ENCODE peak calls at places on chromosomes 11 and 22, in five cellular contexts. One of them, this sample, is unnamed.

GRCh38 chr11:57150454-57150917 is 31.3 kb upstream of the LRRC55 start:
- DNase-seq in GM12878: no peak
- DNase-seq in heart right ventricle: no peak
- DNase-seq in fibroblast of pulmonary artery: peak
- DNase-seq in heart left ventricle: no peak
- DNase-seq in this sample: no peak

GRCh38 chr11:12177739-12178338 is 67.4 kb downstream of the MICAL2 start:
- DNase-seq in GM12878: no peak
- DNase-seq in heart right ventricle: no peak
- DNase-seq in fibroblast of pulmonary artery: peak
- DNase-seq in heart left ventricle: no peak
- DNase-seq in this sample: no peak

GRCh38 chr11:69009441-69010211 is 3.4 kb downstream of the MRGPRF start:
- DNase-seq in GM12878: no peak
- DNase-seq in heart right ventricle: no peak
- DNase-seq in fibroblast of pulmonary artery: no peak
- DNase-seq in heart left ventricle: no peak
- DNase-seq in this sample: no peak

GRCh38 chr11:107705027-107705426 is 6.8 kb downstream of the SLN start:
- DNase-seq in GM12878: no peak
- DNase-seq in heart right ventricle: no peak
- DNase-seq in fibroblast of pulmonary artery: peak
- DNase-seq in heart left ventricle: no peak
- DNase-seq in this sample: no peak

GRCh38 chr22:30940655-30941362 is 27.8 kb downstream of the MORC2 start:
- DNase-seq in GM12878: no peak
- DNase-seq in heart right ventricle: no peak
- DNase-seq in fibroblast of pulmonary artery: no peak
- DNase-seq in heart left ventricle: no peak
- DNase-seq in this sample: no peak

GRCh38 chr11:104028476-104028875 is 8.0 kb upstream of the DDI1 start:
- DNase-seq in GM12878: no peak
- DNase-seq in heart right ventricle: no peak
- DNase-seq in fibroblast of pulmonary artery: peak
- DNase-seq in heart left ventricle: no peak
- DNase-seq in this sample: no peak

GRCh38 chr11:31912808-31913207 is 101.7 kb upstream of the PAX6 start:
- DNase-seq in GM12878: no peak
- DNase-seq in heart right ventricle: no peak
- DNase-seq in fibroblast of pulmonary artery: no peak
- DNase-seq in heart left ventricle: no peak
- DNase-seq in this sample: no peak

GRCh38 chr22:47269689-47270088 is 507.2 kb downstream of the TBC1D22A start:
- DNase-seq in GM12878: no peak
- DNase-seq in heart right ventricle: no peak
- DNase-seq in fibroblast of pulmonary artery: no peak
- DNase-seq in heart left ventricle: no peak
- DNase-seq in this sample: no peak

GRCh38 chr11:10351435-10351767 is 46.5 kb downstream of the ADM start:
- DNase-seq in GM12878: no peak
- DNase-seq in heart right ventricle: peak
- DNase-seq in fibroblast of pulmonary artery: no peak
- DNase-seq in heart left ventricle: no peak
- DNase-seq in this sample: no peak

GRCh38 chr11:13433437-13433836 is 29.6 kb downstream of the BTBD10 start:
- DNase-seq in GM12878: no peak
- DNase-seq in heart right ventricle: no peak
- DNase-seq in fibroblast of pulmonary artery: no peak
- DNase-seq in heart left ventricle: no peak
- DNase-seq in this sample: no peak

GRCh38 chr22:37068859-37069258 is 17.3 kb downstream of the KCTD17 start:
- DNase-seq in GM12878: no peak
- DNase-seq in heart right ventricle: no peak
- DNase-seq in fibroblast of pulmonary artery: no peak
- DNase-seq in heart left ventricle: no peak
- DNase-seq in this sample: no peak

GRCh38 chr11:13291794-13292193 is 14.2 kb downstream of the BMAL1 start:
- DNase-seq in GM12878: no peak
- DNase-seq in heart right ventricle: no peak
- DNase-seq in fibroblast of pulmonary artery: no peak
- DNase-seq in heart left ventricle: no peak
- DNase-seq in this sample: no peak

GRCh38 chr11:110028904-110029303 is 64.3 kb upstream of the ZC3H12C start:
- DNase-seq in GM12878: peak
- DNase-seq in heart right ventricle: no peak
- DNase-seq in fibroblast of pulmonary artery: no peak
- DNase-seq in heart left ventricle: no peak
- DNase-seq in this sample: no peak

GRCh38 chr11:113106507-113106906 is 145.3 kb downstream of the NCAM1 start:
- DNase-seq in GM12878: no peak
- DNase-seq in heart right ventricle: no peak
- DNase-seq in fibroblast of pulmonary artery: peak
- DNase-seq in heart left ventricle: no peak
- DNase-seq in this sample: no peak

GRCh38 chr11:130675456-130675855 is 227.0 kb downstream of the ADAMTS15 start:
- DNase-seq in GM12878: no peak
- DNase-seq in heart right ventricle: peak
- DNase-seq in fibroblast of pulmonary artery: peak
- DNase-seq in heart left ventricle: peak
- DNase-seq in this sample: no peak

GRCh38 chr11:86230921-86231320 is 13.6 kb upstream of the EED start:
- DNase-seq in GM12878: no peak
- DNase-seq in heart right ventricle: no peak
- DNase-seq in fibroblast of pulmonary artery: no peak
- DNase-seq in heart left ventricle: no peak
- DNase-seq in this sample: no peak

GRCh38 chr11:27497284-27497866 is 9.2 kb downstream of the LIN7C start:
- DNase-seq in GM12878: no peak
- DNase-seq in heart right ventricle: no peak
- DNase-seq in fibroblast of pulmonary artery: peak
- DNase-seq in heart left ventricle: no peak
- DNase-seq in this sample: peak

GRCh38 chr22:26374645-26375044 is 54.4 kb upstream of the ASPHD2 start:
- DNase-seq in GM12878: no peak
- DNase-seq in heart right ventricle: no peak
- DNase-seq in fibroblast of pulmonary artery: no peak
- DNase-seq in heart left ventricle: no peak
- DNase-seq in this sample: no peak

GRCh38 chr22:39473856-39474255 is 17.0 kb downstream of the MGAT3 start:
- DNase-seq in GM12878: no peak
- DNase-seq in heart right ventricle: no peak
- DNase-seq in fibroblast of pulmonary artery: no peak
- DNase-seq in heart left ventricle: no peak
- DNase-seq in this sample: no peak

GRCh38 chr22:21589415-21589814 is 21.9 kb downstream of the UBE2L3 start:
- DNase-seq in GM12878: no peak
- DNase-seq in heart right ventricle: no peak
- DNase-seq in fibroblast of pulmonary artery: no peak
- DNase-seq in heart left ventricle: no peak
- DNase-seq in this sample: no peak

GRCh38 chr22:35140879-35141745 is 75.2 kb downstream of the ISX start:
- DNase-seq in GM12878: no peak
- DNase-seq in heart right ventricle: no peak
- DNase-seq in fibroblast of pulmonary artery: no peak
- DNase-seq in heart left ventricle: no peak
- DNase-seq in this sample: peak

GRCh38 chr11:35725880-35726279 is 63.3 kb downstream of the TRIM44 start:
- DNase-seq in GM12878: no peak
- DNase-seq in heart right ventricle: no peak
- DNase-seq in fibroblast of pulmonary artery: peak
- DNase-seq in heart left ventricle: no peak
- DNase-seq in this sample: no peak

GRCh38 chr22:35072939-35073338 is 7.0 kb downstream of the ISX start:
- DNase-seq in GM12878: no peak
- DNase-seq in heart right ventricle: no peak
- DNase-seq in fibroblast of pulmonary artery: peak
- DNase-seq in heart left ventricle: no peak
- DNase-seq in this sample: no peak

DNA sequence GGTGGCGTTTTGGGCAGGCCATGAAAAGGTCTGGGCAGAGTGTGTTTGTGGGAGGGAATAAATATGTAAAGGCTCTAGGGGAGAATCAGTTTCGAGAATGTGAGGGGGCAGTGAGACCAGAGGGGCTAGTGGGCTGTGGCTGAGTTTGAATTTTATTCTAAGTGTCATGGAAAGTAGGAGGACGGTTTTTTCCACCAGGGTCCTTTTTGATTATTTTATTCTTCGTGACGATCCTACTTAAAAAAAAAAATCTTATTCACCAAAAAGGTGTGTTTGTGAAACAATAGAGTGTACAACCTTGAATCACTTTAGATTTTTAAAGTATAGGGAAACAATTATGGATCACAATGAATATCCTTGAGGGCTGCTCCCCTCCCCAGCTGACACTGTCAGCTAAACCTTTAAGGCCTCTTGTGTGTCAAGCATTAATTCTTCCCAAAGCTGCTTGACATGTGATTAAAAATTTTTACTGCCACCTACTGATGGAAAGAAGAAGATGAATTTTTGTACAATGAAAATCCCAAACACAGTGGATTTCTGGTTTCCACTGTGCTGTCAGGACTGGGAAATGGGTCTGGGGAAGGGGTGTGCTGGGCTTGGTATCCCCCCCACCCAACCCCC is 107.5 kb upstream of the OR4B1 start:
- DNase-seq in GM12878: no peak
- DNase-seq in heart right ventricle: no peak
- DNase-seq in fibroblast of pulmonary artery: peak
- DNase-seq in heart left ventricle: no peak
- DNase-seq in this sample: no peak
- TF ChIP-seq CTCF in GM12878: peak
- TF ChIP-seq CTCF in heart right ventricle: peak
- TF ChIP-seq CTCF in fibroblast of pulmonary artery: peak
- TF ChIP-seq CTCF in heart left ventricle: peak
- TF ChIP-seq CTCF in this sample: peak

DNA sequence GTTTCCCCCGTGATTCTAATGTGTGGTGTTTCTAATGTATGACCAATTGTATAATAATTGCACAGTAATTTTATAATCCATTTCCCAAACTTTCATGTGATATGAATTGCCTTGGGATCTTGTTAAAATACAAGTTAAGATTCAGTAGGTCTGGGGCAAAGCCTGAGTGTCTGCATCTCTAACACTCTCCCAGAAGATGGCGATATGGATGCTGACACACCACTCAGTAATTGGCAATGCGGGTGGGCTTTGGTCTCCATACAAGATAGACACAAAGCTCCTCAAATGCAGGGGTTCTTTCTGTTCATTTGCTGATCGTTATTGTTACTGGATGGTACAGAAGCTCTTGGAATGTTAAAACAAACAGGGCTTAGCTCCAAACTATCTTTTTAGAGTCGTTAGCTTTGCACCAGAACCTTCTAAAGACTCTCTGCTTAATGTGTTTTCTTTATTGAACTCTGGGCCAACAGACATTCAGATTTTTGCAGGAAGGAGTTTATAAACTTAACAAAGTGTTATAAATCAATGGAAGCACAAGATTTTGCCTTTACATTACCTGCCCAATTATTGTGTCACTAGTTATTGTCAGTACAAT is 45.4 kb upstream of the ANO3 start:
- DNase-seq in GM12878: no peak
- DNase-seq in heart right ventricle: no peak
- DNase-seq in fibroblast of pulmonary artery: peak
- DNase-seq in heart left ventricle: no peak
- DNase-seq in this sample: no peak
- TF ChIP-seq CTCF in GM12878: peak
- TF ChIP-seq CTCF in heart right ventricle: peak
- TF ChIP-seq CTCF in fibroblast of pulmonary artery: peak
- TF ChIP-seq CTCF in heart left ventricle: no peak
- TF ChIP-seq CTCF in this sample: peak

GRCh38 chr11:33703234-33703633 is 2.6 kb upstream of the C11orf91 start:
- DNase-seq in GM12878: no peak
- DNase-seq in heart right ventricle: no peak
- DNase-seq in fibroblast of pulmonary artery: no peak
- DNase-seq in heart left ventricle: no peak
- DNase-seq in this sample: no peak

GRCh38 chr11:33706961-33707360 is 6.3 kb upstream of the C11orf91 start:
- DNase-seq in GM12878: no peak
- DNase-seq in heart right ventricle: no peak
- DNase-seq in fibroblast of pulmonary artery: no peak
- DNase-seq in heart left ventricle: no peak
- DNase-seq in this sample: no peak

GRCh38 chr11:33703771-33704170 is 3.1 kb upstream of the C11orf91 start:
- DNase-seq in GM12878: no peak
- DNase-seq in heart right ventricle: no peak
- DNase-seq in fibroblast of pulmonary artery: peak
- DNase-seq in heart left ventricle: no peak
- DNase-seq in this sample: no peak

GRCh38 chr11:33706546-33706945 is 5.9 kb upstream of the C11orf91 start:
- DNase-seq in GM12878: no peak
- DNase-seq in heart right ventricle: no peak
- DNase-seq in fibroblast of pulmonary artery: peak
- DNase-seq in heart left ventricle: no peak
- DNase-seq in this sample: no peak

DNA sequence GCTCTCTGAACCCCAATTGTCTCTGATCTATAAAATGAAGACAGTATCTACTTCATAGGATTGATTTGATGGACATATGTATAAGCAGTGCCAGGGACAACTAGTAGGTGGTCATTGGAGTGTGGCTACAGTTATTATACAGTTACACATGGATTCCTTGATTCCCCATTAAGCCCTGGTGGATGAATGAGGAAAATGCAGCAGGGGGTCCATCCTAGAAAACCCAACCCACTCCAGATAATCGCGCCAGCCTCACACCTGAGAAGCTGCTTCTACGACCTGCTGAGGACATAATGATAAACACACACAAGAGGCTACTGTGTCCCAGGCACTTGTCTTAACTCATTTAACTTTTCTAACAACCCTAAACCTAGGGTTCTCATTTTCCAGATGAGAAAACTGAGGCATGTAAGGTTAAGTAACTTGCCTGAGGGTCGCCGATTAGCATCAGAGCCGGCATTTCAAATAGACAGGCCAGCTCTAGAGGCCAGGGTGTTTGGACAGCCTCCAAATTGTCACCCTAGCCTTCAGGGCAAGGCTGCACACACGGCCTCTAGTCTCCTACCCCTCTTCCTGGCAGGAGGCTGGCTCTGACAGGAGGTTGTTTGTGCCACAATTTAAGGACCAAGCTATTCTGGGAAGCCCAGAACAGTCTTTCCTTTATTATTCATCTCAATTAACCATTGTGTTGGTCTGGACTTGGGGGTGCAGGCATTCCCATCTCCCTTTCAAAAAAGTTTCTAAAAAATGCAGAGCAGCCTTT is 3.8 kb upstream of the C11orf91 start:
- DNase-seq in GM12878: no peak
- DNase-seq in heart right ventricle: no peak
- DNase-seq in fibroblast of pulmonary artery: no peak
- DNase-seq in heart left ventricle: no peak
- DNase-seq in this sample: no peak
- TF ChIP-seq CTCF in GM12878: no peak
- TF ChIP-seq CTCF in heart right ventricle: no peak
- TF ChIP-seq CTCF in fibroblast of pulmonary artery: peak
- TF ChIP-seq CTCF in heart left ventricle: no peak
- TF ChIP-seq CTCF in this sample: no peak

DNA sequence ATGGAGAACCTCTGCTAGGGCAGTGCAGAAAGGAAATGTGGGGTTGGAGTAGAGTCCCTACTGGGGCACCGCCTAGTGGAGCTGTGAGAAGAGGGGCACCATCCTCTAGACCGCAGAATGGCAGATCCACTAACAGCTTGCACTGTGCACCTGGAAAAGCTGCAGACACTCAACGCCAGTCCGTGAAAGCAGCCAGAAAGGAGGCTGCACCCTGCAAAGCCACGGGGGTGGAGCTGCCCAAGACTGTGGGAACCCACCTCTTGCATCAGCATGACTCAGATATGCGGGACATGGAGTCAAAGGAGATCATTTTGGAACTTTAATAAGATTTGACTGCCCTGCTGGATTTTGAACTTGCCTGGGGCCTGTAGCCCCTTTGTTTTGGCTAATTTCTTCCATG is 8.7 kb downstream of the TSKU start:
- DNase-seq in GM12878: no peak
- DNase-seq in heart right ventricle: no peak
- DNase-seq in fibroblast of pulmonary artery: peak
- DNase-seq in heart left ventricle: no peak
- DNase-seq in this sample: no peak
- TF ChIP-seq CTCF in GM12878: no peak
- TF ChIP-seq CTCF in heart right ventricle: no peak
- TF ChIP-seq CTCF in fibroblast of pulmonary artery: no peak
- TF ChIP-seq CTCF in heart left ventricle: no peak
- TF ChIP-seq CTCF in this sample: no peak